ENCODE peak calls at places on chromosomes 5 and 9, in eight cellular contexts. One of them, this sample, is unnamed.

GRCh38 chr5:167934561-167934971 is 356.9 kb upstream of the WWC1 start:
- DNase-seq in IMR-90: no peak
- DNase-seq in HCT116: no peak
- DNase-seq in astrocyte: peak; percentile 89
- DNase-seq in H1: no peak
- DNase-seq in keratinocyte: no peak
- DNase-seq in fibroblast of lung: peak; percentile 40
- DNase-seq in HepG2: no peak
- DNase-seq in this sample: no peak

GRCh38 chr9:69180670-69181069 is 6.6 kb downstream of the TJP2 start:
- DNase-seq in IMR-90: peak; percentile 99
- DNase-seq in HCT116: peak; percentile 83
- DNase-seq in astrocyte: peak; percentile 99
- DNase-seq in H1: no peak
- DNase-seq in keratinocyte: peak; percentile 93
- DNase-seq in fibroblast of lung: peak; percentile 97
- DNase-seq in HepG2: peak; percentile 93
- DNase-seq in this sample: no peak

GRCh38 chr5:3962113-3962512 is 366.5 kb downstream of the IRX1 start:
- DNase-seq in IMR-90: no peak
- DNase-seq in HCT116: no peak
- DNase-seq in astrocyte: no peak
- DNase-seq in H1: no peak
- DNase-seq in keratinocyte: no peak
- DNase-seq in fibroblast of lung: no peak
- DNase-seq in HepG2: no peak
- DNase-seq in this sample: no peak

GRCh38 chr5:72817076-72817476 is 615 bp downstream of the TNPO1 start:
- DNase-seq in IMR-90: peak; percentile 88
- DNase-seq in HCT116: peak; percentile 7
- DNase-seq in astrocyte: peak; percentile 66
- DNase-seq in H1: no peak
- DNase-seq in keratinocyte: no peak
- DNase-seq in fibroblast of lung: peak; percentile 83
- DNase-seq in HepG2: peak; percentile 3
- DNase-seq in this sample: peak; percentile 37

GRCh38 chr9:129287595-129288305 is 109.7 kb upstream of the IER5L start:
- DNase-seq in IMR-90: no peak
- DNase-seq in HCT116: no peak
- DNase-seq in astrocyte: no peak
- DNase-seq in H1: peak; percentile 44
- DNase-seq in keratinocyte: no peak
- DNase-seq in fibroblast of lung: no peak
- DNase-seq in HepG2: no peak
- DNase-seq in this sample: no peak

GRCh38 chr5:34564706-34565235 is 91.4 kb upstream of the RAI14 start:
- DNase-seq in IMR-90: no peak
- DNase-seq in HCT116: no peak
- DNase-seq in astrocyte: peak; percentile 68
- DNase-seq in H1: no peak
- DNase-seq in keratinocyte: no peak
- DNase-seq in fibroblast of lung: peak; percentile 28
- DNase-seq in HepG2: no peak
- DNase-seq in this sample: no peak

GRCh38 chr9:82284758-82285157 is 296.2 kb downstream of the SPATA31D1 start:
- DNase-seq in IMR-90: peak; percentile 21
- DNase-seq in HCT116: no peak
- DNase-seq in astrocyte: no peak
- DNase-seq in H1: no peak
- DNase-seq in keratinocyte: no peak
- DNase-seq in fibroblast of lung: no peak
- DNase-seq in HepG2: no peak
- DNase-seq in this sample: no peak

GRCh38 chr5:144778546-144778945 is 607.9 kb downstream of the KCTD16 start:
- DNase-seq in IMR-90: peak; percentile 0
- DNase-seq in HCT116: no peak
- DNase-seq in astrocyte: peak; percentile 13
- DNase-seq in H1: no peak
- DNase-seq in keratinocyte: no peak
- DNase-seq in fibroblast of lung: peak; percentile 2
- DNase-seq in HepG2: no peak
- DNase-seq in this sample: no peak

GRCh38 chr9:130296783-130297055 is 31.2 kb downstream of the HMCN2 start:
- DNase-seq in IMR-90: no peak
- DNase-seq in HCT116: no peak
- DNase-seq in astrocyte: no peak
- DNase-seq in H1: no peak
- DNase-seq in keratinocyte: no peak
- DNase-seq in fibroblast of lung: no peak
- DNase-seq in HepG2: no peak
- DNase-seq in this sample: no peak

GRCh38 chr5:36442796-36443195 is 141.1 kb upstream of the RANBP3L start:
- DNase-seq in IMR-90: peak; percentile 37
- DNase-seq in HCT116: no peak
- DNase-seq in astrocyte: peak; percentile 47
- DNase-seq in H1: no peak
- DNase-seq in keratinocyte: no peak
- DNase-seq in fibroblast of lung: peak; percentile 56
- DNase-seq in HepG2: no peak
- DNase-seq in this sample: no peak

GRCh38 chr5:74579215-74579614 is 61.3 kb downstream of the ENC1 start:
- DNase-seq in IMR-90: no peak
- DNase-seq in HCT116: no peak
- DNase-seq in astrocyte: peak; percentile 96
- DNase-seq in H1: no peak
- DNase-seq in keratinocyte: no peak
- DNase-seq in fibroblast of lung: no peak
- DNase-seq in HepG2: no peak
- DNase-seq in this sample: no peak

GRCh38 chr9:87128844-87129493 is 181.7 kb upstream of the GAS1 start:
- DNase-seq in IMR-90: no peak
- DNase-seq in HCT116: no peak
- DNase-seq in astrocyte: no peak
- DNase-seq in H1: no peak
- DNase-seq in keratinocyte: no peak
- DNase-seq in fibroblast of lung: no peak
- DNase-seq in HepG2: no peak
- DNase-seq in this sample: no peak

GRCh38 chr5:174145821-174146220 is 100.3 kb downstream of the NSG2 start:
- DNase-seq in IMR-90: no peak
- DNase-seq in HCT116: no peak
- DNase-seq in astrocyte: peak; percentile 23
- DNase-seq in H1: no peak
- DNase-seq in keratinocyte: no peak
- DNase-seq in fibroblast of lung: no peak
- DNase-seq in HepG2: no peak
- DNase-seq in this sample: peak; percentile 2

GRCh38 chr5:56451742-56452141 is 218.6 kb upstream of the ANKRD55 start:
- DNase-seq in IMR-90: no peak
- DNase-seq in HCT116: no peak
- DNase-seq in astrocyte: no peak
- DNase-seq in H1: no peak
- DNase-seq in keratinocyte: no peak
- DNase-seq in fibroblast of lung: no peak
- DNase-seq in HepG2: no peak
- DNase-seq in this sample: no peak

GRCh38 chr5:147522435-147522834 is 12.6 kb upstream of the DPYSL3 start:
- DNase-seq in IMR-90: peak; percentile 83
- DNase-seq in HCT116: no peak
- DNase-seq in astrocyte: peak; percentile 80
- DNase-seq in H1: no peak
- DNase-seq in keratinocyte: no peak
- DNase-seq in fibroblast of lung: no peak
- DNase-seq in HepG2: no peak
- DNase-seq in this sample: no peak

GRCh38 chr5:137192293-137192743 is 306.8 kb downstream of the SPOCK1 start:
- DNase-seq in IMR-90: peak; percentile 73
- DNase-seq in HCT116: no peak
- DNase-seq in astrocyte: peak; percentile 82
- DNase-seq in H1: no peak
- DNase-seq in keratinocyte: no peak
- DNase-seq in fibroblast of lung: no peak
- DNase-seq in HepG2: no peak
- DNase-seq in this sample: no peak

GRCh38 chr5:76472338-76473336 is 69.6 kb downstream of the IQGAP2 start:
- DNase-seq in IMR-90: no peak
- DNase-seq in HCT116: no peak
- DNase-seq in astrocyte: no peak
- DNase-seq in H1: no peak
- DNase-seq in keratinocyte: no peak
- DNase-seq in fibroblast of lung: peak; percentile 1
- DNase-seq in HepG2: peak; percentile 90
- DNase-seq in this sample: no peak

GRCh38 chr5:37926732-37927131 is 86.9 kb upstream of the GDNF start:
- DNase-seq in IMR-90: peak; percentile 16
- DNase-seq in HCT116: no peak
- DNase-seq in astrocyte: no peak
- DNase-seq in H1: no peak
- DNase-seq in keratinocyte: peak; percentile 49
- DNase-seq in fibroblast of lung: peak; percentile 1
- DNase-seq in HepG2: no peak
- DNase-seq in this sample: no peak

GRCh38 chr5:66829826-66830225 is 233.6 kb downstream of the MAST4 start:
- DNase-seq in IMR-90: peak; percentile 8
- DNase-seq in HCT116: no peak
- DNase-seq in astrocyte: peak; percentile 79
- DNase-seq in H1: no peak
- DNase-seq in keratinocyte: no peak
- DNase-seq in fibroblast of lung: no peak
- DNase-seq in HepG2: no peak
- DNase-seq in this sample: peak; percentile 14

GRCh38 chr9:124758061-124758460 is 13.1 kb downstream of the NR6A1 start:
- DNase-seq in IMR-90: no peak
- DNase-seq in HCT116: no peak
- DNase-seq in astrocyte: no peak
- DNase-seq in H1: no peak
- DNase-seq in keratinocyte: no peak
- DNase-seq in fibroblast of lung: no peak
- DNase-seq in HepG2: no peak
- DNase-seq in this sample: no peak

DNA sequence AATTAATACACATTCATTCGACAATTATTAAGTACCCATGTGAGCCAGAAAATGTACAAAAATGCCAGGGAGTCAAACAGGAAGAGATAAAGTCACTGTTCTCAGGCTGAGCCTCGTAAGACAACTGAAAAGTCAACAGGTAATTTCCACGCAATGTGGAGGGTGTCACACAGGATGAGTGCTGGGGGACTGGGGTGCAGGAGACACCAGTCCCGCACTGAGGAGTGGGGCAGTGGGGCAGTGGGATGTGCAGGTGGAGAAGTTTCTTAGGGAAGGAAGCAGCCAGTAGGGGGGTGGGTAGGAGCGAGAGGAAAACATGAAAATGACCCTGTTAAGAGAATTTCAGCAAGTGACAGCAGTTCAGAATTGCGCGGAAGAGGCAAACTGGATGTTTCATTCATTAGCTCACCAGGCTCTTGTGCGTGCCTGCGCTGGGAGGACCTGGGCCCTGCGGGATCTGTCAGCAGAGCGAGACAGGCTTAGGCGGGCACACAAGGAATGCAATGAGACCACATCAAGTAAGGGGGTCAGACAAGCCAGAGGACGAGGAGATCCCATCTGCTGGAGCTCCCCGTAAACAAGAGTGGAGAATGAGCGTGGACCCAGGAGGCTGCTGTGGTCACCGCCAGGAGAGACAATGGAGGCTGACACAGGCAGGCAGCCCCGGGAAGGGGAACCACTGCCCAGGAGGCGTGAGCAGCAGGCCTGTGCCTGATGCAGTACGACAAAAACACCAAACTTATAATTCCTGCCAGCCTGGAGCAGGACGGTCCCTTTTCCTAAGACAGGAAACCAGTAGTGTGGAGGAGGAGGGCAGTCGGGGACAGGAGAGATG is 21.0 kb downstream of the CAMSAP1 start:
- DNase-seq in IMR-90: no peak
- DNase-seq in HCT116: no peak
- DNase-seq in astrocyte: peak; percentile 77
- DNase-seq in H1: no peak
- DNase-seq in keratinocyte: no peak
- DNase-seq in fibroblast of lung: no peak
- DNase-seq in HepG2: no peak
- DNase-seq in this sample: peak; percentile 59
- H3K4me1 ChIP-seq in IMR-90: peaks cover 33% of the 10 kb centered on the region
- H3K4me1 ChIP-seq in HCT116: peaks cover 19% of the 10 kb centered on the region
- H3K4me1 ChIP-seq in astrocyte: peaks cover 43% of the 10 kb centered on the region
- H3K4me1 ChIP-seq in H1: peaks cover 3% of the 10 kb centered on the region
- H3K4me1 ChIP-seq in keratinocyte: peaks cover 50% of the 10 kb centered on the region
- H3K4me1 ChIP-seq in fibroblast of lung: peaks cover 27% of the 10 kb centered on the region
- H3K4me1 ChIP-seq in HepG2: peaks cover 16% of the 10 kb centered on the region
- H3K4me1 ChIP-seq in this sample: peaks cover 46% of the 10 kb centered on the region

GRCh38 chr9:127905788-127906191 is 6.4 kb upstream of the ST6GALNAC6 start:
- DNase-seq in IMR-90: no peak
- DNase-seq in HCT116: no peak
- DNase-seq in astrocyte: no peak
- DNase-seq in H1: no peak
- DNase-seq in keratinocyte: no peak
- DNase-seq in fibroblast of lung: no peak
- DNase-seq in HepG2: no peak
- DNase-seq in this sample: no peak
- H2AFZ ChIP-seq in IMR-90: no peak overlapping the region
- H2AFZ ChIP-seq in HCT116: no peak overlapping the region
- H2AFZ ChIP-seq in astrocyte: no peak overlapping the region
- H2AFZ ChIP-seq in H1: no peak overlapping the region
- H2AFZ ChIP-seq in keratinocyte: no peak overlapping the region
- H2AFZ ChIP-seq in fibroblast of lung: no peak overlapping the region
- H2AFZ ChIP-seq in HepG2: no peak overlapping the region
- H2AFZ ChIP-seq in this sample: no peak overlapping the region

GRCh38 chr5:128750202-128750601 is 212.2 kb upstream of the FBN2 start:
- DNase-seq in IMR-90: no peak
- DNase-seq in HCT116: no peak
- DNase-seq in astrocyte: no peak
- DNase-seq in H1: no peak
- DNase-seq in keratinocyte: no peak
- DNase-seq in fibroblast of lung: no peak
- DNase-seq in HepG2: no peak
- DNase-seq in this sample: no peak
- H3K4me1 ChIP-seq in IMR-90: no peaks in the 10 kb centered on the region
- H3K4me1 ChIP-seq in HCT116: no peaks in the 10 kb centered on the region
- H3K4me1 ChIP-seq in astrocyte: no peaks in the 10 kb centered on the region
- H3K4me1 ChIP-seq in H1: no peaks in the 10 kb centered on the region
- H3K4me1 ChIP-seq in keratinocyte: no peaks in the 10 kb centered on the region
- H3K4me1 ChIP-seq in fibroblast of lung: no peaks in the 10 kb centered on the region
- H3K4me1 ChIP-seq in HepG2: no peaks in the 10 kb centered on the region
- H3K4me1 ChIP-seq in this sample: no peaks in the 10 kb centered on the region

DNA sequence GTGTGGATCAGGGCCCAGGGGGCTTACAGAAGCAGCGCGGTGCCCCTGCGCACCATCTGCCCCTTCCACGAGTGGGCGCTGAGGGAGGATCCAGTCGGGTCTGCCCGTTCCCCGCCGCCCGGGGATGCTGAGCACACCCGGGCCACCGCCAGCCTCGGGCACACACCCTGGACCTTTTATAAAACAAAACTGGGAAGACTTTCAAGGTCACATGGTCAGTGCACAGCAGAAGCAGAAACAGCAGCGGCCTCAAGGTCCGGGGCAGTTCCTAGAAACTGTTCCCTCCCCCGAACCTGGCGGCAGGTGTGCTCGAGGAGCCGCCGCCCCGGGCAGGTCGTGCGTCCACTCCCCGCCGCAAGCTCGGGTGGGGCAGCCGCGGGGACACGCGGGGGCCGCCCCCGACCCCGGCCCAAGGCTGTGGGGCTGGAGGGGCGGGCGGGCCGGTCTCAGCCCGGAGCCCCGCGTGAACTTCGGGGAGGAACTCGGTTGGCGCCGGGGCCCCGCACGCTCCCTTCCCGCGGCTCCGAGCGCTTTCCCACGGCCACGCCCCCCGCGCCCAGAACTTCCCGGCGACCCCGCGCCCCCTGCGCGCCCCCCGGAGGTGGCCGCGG is 619 bp upstream of the PPP1R26 start:
- DNase-seq in IMR-90: no peak
- DNase-seq in HCT116: no peak
- DNase-seq in astrocyte: no peak
- DNase-seq in H1: peak; percentile 64
- DNase-seq in keratinocyte: no peak
- DNase-seq in fibroblast of lung: peak; percentile 23
- DNase-seq in HepG2: peak; percentile 45
- DNase-seq in this sample: peak; percentile 24
- H2AFZ ChIP-seq in IMR-90: peak overlapping the region; percentile 85
- H2AFZ ChIP-seq in HCT116: no peak overlapping the region
- H2AFZ ChIP-seq in astrocyte: peak overlapping the region; percentile 41
- H2AFZ ChIP-seq in H1: no peak overlapping the region
- H2AFZ ChIP-seq in keratinocyte: no peak overlapping the region
- H2AFZ ChIP-seq in fibroblast of lung: no peak overlapping the region
- H2AFZ ChIP-seq in HepG2: no peak overlapping the region
- H2AFZ ChIP-seq in this sample: peak overlapping the region; percentile 8